ENCODE peak calls at places on chromosomes 11 and 22, in seven cellular contexts. E is tibial artery, G is esophagus squamous epithelium, C is cardiac muscle cell, D is activated B cell treated with CpG ODN at 0.5 μM for 24 hours, Z is type B pancreatic cell, F is chondrocyte. M is an unnamed sample.

GRCh38 chr22:50085211-50085999 is at the start of gene MLC1:
- DNase-seq in E (no peak), G (no peak), C (no peak), D (no peak), Z (no peak), F (peak; percentile 59), M (peak; percentile 45)

GRCh38 chr22:42329504-42329903 is 59.1 kb upstream of the TCF20 start:
- DNase-seq in E (no peak), G (no peak), C (no peak), D (no peak), Z (no peak), F (no peak), M (no peak)

GRCh38 chr11:61776561-61777075 is 15.8 kb downstream of the TMEM258 start:
- DNase-seq in E (no peak), G (no peak), C (peak; percentile 71), D (peak; percentile 50), Z (no peak), F (peak; percentile 77), M (peak; percentile 64)

GRCh38 chr22:42150727-42151590 is 20.3 kb upstream of the CYP2D6 start:
- DNase-seq in E (no peak), G (no peak), C (no peak), D (no peak), Z (no peak), F (no peak), M (peak; percentile 45)

GRCh38 chr11:10876168-10876567 is 18.3 kb upstream of the ZBED5 start:
- DNase-seq in E (no peak), G (no peak), C (no peak), D (no peak), Z (no peak), F (no peak), M (no peak)

GRCh38 chr11:130114726-130115125 is 44.9 kb upstream of the ST14 start:
- DNase-seq in E (no peak), G (no peak), C (no peak), D (no peak), Z (no peak), F (no peak), M (no peak)

GRCh38 chr11:114134870-114135269 is 75.4 kb downstream of the ZBTB16 start:
- DNase-seq in E (no peak), G (no peak), C (no peak), D (no peak), Z (no peak), F (no peak), M (no peak)

GRCh38 chr22:21641417-21641794 is 696 bp upstream of the SDF2L1 start:
- DNase-seq in E (no peak), G (no peak), C (peak; percentile 68), D (no peak), Z (no peak), F (no peak), M (peak; percentile 67)

GRCh38 chr22:21940521-21940920 is 12.1 kb downstream of the PPM1F start:
- DNase-seq in E (no peak), G (no peak), C (no peak), D (no peak), Z (no peak), F (no peak), M (peak; percentile 61)

GRCh38 chr11:35009191-35009940 is 92.9 kb downstream of the PDHX start:
- DNase-seq in E (no peak), G (no peak), C (no peak), D (no peak), Z (no peak), F (no peak), M (no peak)

GRCh38 chr11:133937468-133937867 is 19.3 kb downstream of the IGSF9B start:
- DNase-seq in E (no peak), G (no peak), C (no peak), D (no peak), Z (no peak), F (no peak), M (no peak)

GRCh38 chr11:68373189-68373809 is 60.9 kb downstream of the LRP5 start:
- DNase-seq in E (peak; percentile 88), G (no peak), C (no peak), D (no peak), Z (no peak), F (no peak), M (no peak)

GRCh38 chr11:33701831-33702230 is 1.2 kb upstream of the C11orf91 start:
- DNase-seq in E (no peak), G (no peak), C (no peak), D (no peak), Z (no peak), F (no peak), M (no peak)

GRCh38 chr22:25929479-25929878 is 187.5 kb downstream of the MYO18B start:
- DNase-seq in E (no peak), G (no peak), C (no peak), D (no peak), Z (no peak), F (no peak), M (no peak)

GRCh38 chr11:87007938-87008337 is 29.8 kb upstream of the TMEM135 start:
- DNase-seq in E (no peak), G (no peak), C (no peak), D (no peak), Z (no peak), F (no peak), M (no peak)

GRCh38 chr11:96061730-96062524 is 138.0 kb upstream of the MTMR2 start:
- DNase-seq in E (no peak), G (no peak), C (peak; percentile 9), D (no peak), Z (no peak), F (no peak), M (no peak)

GRCh38 chr11:17719940-17720795 is 797 bp downstream of the MYOD1 start:
- DNase-seq in E (no peak), G (no peak), C (peak; percentile 52), D (no peak), Z (no peak), F (no peak), M (no peak)

GRCh38 chr11:16293204-16293681 is 63.1 kb downstream of the SOX6 start:
- DNase-seq in E (no peak), G (no peak), C (peak; percentile 37), D (no peak), Z (no peak), F (no peak), M (no peak)

GRCh38 chr22:48227341-48228018 is 1465.0 kb downstream of the TBC1D22A start:
- DNase-seq in E (no peak), G (no peak), C (no peak), D (no peak), Z (peak; percentile 47), F (no peak), M (no peak)

GRCh38 chr11:15575409-15575808 is 460.7 kb downstream of the INSC start:
- DNase-seq in E (no peak), G (no peak), C (no peak), D (no peak), Z (no peak), F (no peak), M (no peak)

GRCh38 chr11:64484308-64485061 is 106.5 kb upstream of the SLC22A12 start:
- DNase-seq in E (no peak), G (no peak), C (no peak), D (no peak), Z (no peak), F (no peak), M (no peak)

GRCh38 chr11:124115782-124116616 is 749 bp downstream of the VWA5A start:
- DNase-seq in E (no peak), G (no peak), C (peak; percentile 18), D (no peak), Z (no peak), F (no peak), M (no peak)

GRCh38 chr11:91955206-91955605 is 269.4 kb upstream of the FAT3 start:
- DNase-seq in E (no peak), G (no peak), C (no peak), D (no peak), Z (no peak), F (no peak), M (no peak)

DNA sequence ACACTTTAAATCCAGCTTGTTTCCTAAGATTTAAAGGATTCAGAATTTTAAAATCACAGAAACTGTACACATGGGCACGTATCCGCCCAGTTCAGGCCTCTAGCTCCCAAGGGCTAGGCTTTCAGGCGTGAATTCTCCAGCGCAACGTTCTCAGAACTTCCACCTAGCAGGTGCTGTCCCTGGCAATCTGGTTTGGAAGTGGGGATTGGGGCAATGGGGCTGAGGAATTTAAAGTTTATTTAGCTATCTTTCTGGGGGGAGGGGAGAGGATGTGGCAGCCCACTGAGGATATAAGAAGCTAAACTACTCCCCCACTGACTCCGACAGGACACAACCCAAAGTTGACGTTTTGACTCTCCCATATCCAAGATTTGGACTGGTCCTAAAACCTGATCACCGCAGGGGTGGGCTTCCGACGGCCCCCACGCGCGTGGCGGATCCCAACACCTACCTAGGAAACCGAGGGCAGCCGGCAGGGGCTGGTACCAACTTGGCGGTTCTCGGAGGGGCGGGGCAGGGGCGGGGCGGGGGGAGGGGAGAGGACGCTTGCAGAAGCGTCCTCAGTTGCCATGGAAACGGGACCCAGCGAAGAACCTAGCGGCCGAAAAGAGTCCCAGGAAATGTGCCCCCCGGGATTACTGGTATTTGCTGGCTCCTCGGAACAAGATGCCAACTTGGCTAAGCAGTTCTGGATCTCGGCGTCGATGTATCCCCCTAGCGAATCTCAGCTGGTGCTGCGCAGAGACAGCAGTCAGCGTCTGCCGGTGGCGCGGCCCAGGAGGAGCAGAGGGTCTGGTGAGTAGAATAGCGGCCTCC is at the start of gene HOATZ:
- DNase-seq in E (no peak), G (no peak), C (peak; percentile 54), D (no peak), Z (peak; percentile 69), F (no peak), M (no peak)
- TF ChIP-seq CTCF in E (no peak), G (no peak), C (peak; percentile 20), D (no peak), Z (peak; percentile 63), F (peak; percentile 59), M (no peak)

DNA sequence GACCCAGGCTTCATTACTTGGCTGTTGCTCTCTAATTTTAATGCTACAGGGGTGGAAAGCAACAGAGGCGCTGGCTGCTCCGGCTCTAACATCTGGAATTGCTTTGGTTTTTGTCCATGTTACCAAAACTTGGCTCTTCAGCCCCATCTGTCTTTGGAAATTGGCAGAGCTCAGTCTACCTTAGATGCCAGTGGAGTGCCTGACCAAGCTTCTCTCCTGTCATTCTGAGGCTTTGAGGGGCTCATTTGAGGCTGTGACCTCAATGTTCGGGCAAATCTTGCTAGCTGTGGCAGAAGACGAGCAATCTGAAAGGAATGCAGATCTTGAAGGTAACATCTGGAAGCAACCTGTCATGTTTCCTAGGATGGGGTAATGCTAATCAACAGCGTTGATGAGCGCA is 409.5 kb upstream of the SYN3 start:
- DNase-seq in E (no peak), G (no peak), C (no peak), D (no peak), Z (no peak), F (no peak), M (no peak)
- TF ChIP-seq CTCF in E (no peak), G (no peak), C (peak; percentile 7), D (no peak), Z (no peak), F (peak; percentile 55), M (no peak)

GRCh38 chr22:39873963-39874362 is 19.6 kb downstream of the ENTHD1 start:
- DNase-seq in E (no peak), G (no peak), C (no peak), D (no peak), Z (no peak), F (no peak), M (no peak)
- TF ChIP-seq CTCF in E (no peak), G (no peak), C (no peak), D (no peak), Z (no peak), F (no peak), M (no peak)

DNA sequence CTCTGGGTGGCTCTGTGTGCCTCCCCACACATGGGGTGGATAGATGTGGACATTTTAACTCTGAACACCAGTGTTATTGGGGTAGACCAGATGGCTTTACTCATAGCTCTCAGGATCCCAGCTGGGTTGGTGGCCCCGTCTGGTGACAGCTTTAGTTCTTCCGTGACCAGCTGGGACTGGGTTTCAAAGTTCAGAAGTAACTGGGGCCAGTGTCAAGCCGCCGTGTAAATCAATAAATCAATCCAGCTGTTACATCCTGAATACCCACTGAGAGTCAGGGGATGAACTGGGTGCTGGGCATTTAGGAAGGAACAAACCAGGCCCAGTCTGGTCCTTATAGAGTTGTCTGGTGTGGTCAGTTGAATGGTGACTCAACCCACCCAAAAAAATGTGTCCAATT is 269.4 kb downstream of the CTTN start:
- DNase-seq in E (no peak), G (no peak), C (no peak), D (no peak), Z (no peak), F (no peak), M (no peak)
- TF ChIP-seq CTCF in E (no peak), G (no peak), C (no peak), D (no peak), Z (no peak), F (no peak), M (no peak)

M was measured in CD14-positive monocyte.